ENCODE peak calls at places on chromosome 2, in ten cellular contexts. A is HCT116, E is ELR, P is esophagus muscularis mucosa, Q is anterior cingulate cortex, M is NCI-H2081 treated with DMSO at 0.1 percent for 48 hours, T is A172, V is heart left ventricle, H is ureter, W is AG08395. J is an unnamed sample.

GRCh38 chr2:151630372-151630771 is 103.9 kb downstream of the NEB start:
- DNase-seq in P (no peak), M (no peak), W (no peak), E (no peak), V (no peak), T (no peak), Q (no peak), H (no peak), A (no peak), J (no peak)

GRCh38 chr2:162071016-162071415 is 3.0 kb downstream of the DPP4 start:
- DNase-seq in H (no peak), A (no peak), P (no peak), Q (no peak), E (peak; percentile 45), W (no peak), T (no peak), V (no peak), M (no peak), J (no peak)

GRCh38 chr2:95332036-95332435 is 34.9 kb downstream of the KCNIP3 start:
- DNase-seq in H (no peak), P (no peak), A (no peak), Q (no peak), M (no peak), V (no peak), E (no peak), T (no peak), W (no peak), J (no peak)

GRCh38 chr2:98282109-98282508 is 64.1 kb upstream of the CNGA3 start:
- DNase-seq in W (peak; percentile 53), H (no peak), E (peak; percentile 4), V (no peak), P (no peak), M (no peak), Q (no peak), T (no peak), A (no peak), J (no peak)

GRCh38 chr2:201383156-201383555 is 26.0 kb upstream of the FLACC1 start:
- DNase-seq in P (no peak), W (no peak), M (no peak), T (no peak), E (no peak), A (no peak), V (no peak), H (no peak), Q (no peak), J (no peak)

GRCh38 chr2:232522014-232522854 is 2.0 kb downstream of the PRSS56 start:
- DNase-seq in M (no peak), Q (peak; percentile 26), H (no peak), W (peak; percentile 83), A (no peak), T (no peak), V (peak; percentile 58), E (peak; percentile 45), P (no peak), J (peak; percentile 7)

GRCh38 chr2:148515976-148516375 is 128.6 kb upstream of the EPC2 start:
- DNase-seq in T (no peak), Q (no peak), V (no peak), P (no peak), H (no peak), M (no peak), A (no peak), E (no peak), W (no peak), J (no peak)

GRCh38 chr2:170123593-170123992 is 54.4 kb upstream of the MYO3B start:
- DNase-seq in W (no peak), V (no peak), Q (no peak), H (no peak), E (peak; percentile 25), P (no peak), M (no peak), T (peak; percentile 44), A (peak; percentile 7), J (no peak)

GRCh38 chr2:174572556-174572955 is 25.0 kb downstream of the WIPF1 start:
- DNase-seq in A (no peak), T (no peak), M (no peak), Q (no peak), E (no peak), V (no peak), H (no peak), W (no peak), P (no peak), J (no peak)

GRCh38 chr2:58448065-58448507 is 207.0 kb upstream of the FANCL start:
- DNase-seq in A (peak; percentile 88), T (peak; percentile 89), P (no peak), Q (peak; percentile 77), W (peak; percentile 70), M (peak; percentile 85), E (peak; percentile 86), H (no peak), V (peak; percentile 26), J (peak; percentile 79)

GRCh38 chr2:113181491-113182051 is 7.8 kb downstream of the PSD4 start:
- DNase-seq in M (no peak), W (no peak), Q (no peak), H (no peak), E (no peak), P (no peak), A (no peak), T (no peak), V (no peak), J (no peak)